ENCODE peak calls at places on chromosomes 11 and 22, in seven cellular contexts. Z is neuronal stem cell, E is IMR-90, G is H9, X is H1, N is mesenchymal stem cell, U is trophoblast cell. P is an unnamed sample. For H3K4me1, the result is how much of the 10 kb centered on the place peaks cover.

GRCh38 chr11:108914211-108914610 is 249.3 kb downstream of the DDX10 start:
- DNase-seq in U (no peak), E (no peak), Z (no peak), G (no peak), N (no peak), X (no peak), P (peak)

GRCh38 chr22:49812838-49813237 is 14.8 kb downstream of the BRD1 start:
- DNase-seq in U (peak), Z (no peak), N (peak), X (no peak), G (no peak), E (peak), P (no peak)

GRCh38 chr22:45435544-45436139 is 22.1 kb downstream of the RIBC2 start:
- DNase-seq in N (peak), U (peak), E (peak), X (peak), G (peak), Z (peak), P (peak)

GRCh38 chr11:120184371-120184945 is 26.4 kb upstream of the OAF start:
- DNase-seq in Z (no peak), N (no peak), U (no peak), E (no peak), X (peak), G (no peak), P (no peak)

GRCh38 chr11:75492181-75492820 is 33.4 kb downstream of the GDPD5 start:
- DNase-seq in U (no peak), E (peak), X (no peak), Z (no peak), G (peak), N (no peak), P (peak)

GRCh38 chr11:45432100-45432499 is 146.0 kb upstream of the SYT13 start:
- DNase-seq in Z (no peak), G (no peak), X (no peak), U (no peak), N (no peak), E (no peak), P (peak)

GRCh38 chr11:59616396-59616982 is 915 bp upstream of the OSBP start:
- DNase-seq in U (no peak), E (no peak), N (no peak), G (no peak), X (no peak), Z (no peak), P (no peak)

GRCh38 chr22:28802595-28803087 is 2.3 kb upstream of the XBP1 start:
- DNase-seq in X (no peak), U (peak), N (no peak), E (no peak), Z (no peak), G (no peak), P (no peak)

GRCh38 chr11:45754746-45755145 is 50.2 kb upstream of the SLC35C1 start:
- DNase-seq in Z (no peak), U (no peak), X (no peak), N (peak), E (no peak), G (no peak), P (peak)

GRCh38 chr11:28231475-28231874 is 123.3 kb downstream of the METTL15 start:
- DNase-seq in E (peak), U (no peak), G (no peak), X (no peak), Z (no peak), N (peak), P (no peak)

GRCh38 chr22:45696227-45696626 is 24.6 kb downstream of the ATXN10 start:
- DNase-seq in G (no peak), X (no peak), E (no peak), N (no peak), Z (no peak), U (no peak), P (no peak)

GRCh38 chr11:113240790-113241189 is 73.6 kb upstream of the TTC12 start:
- DNase-seq in U (no peak), N (no peak), X (no peak), E (no peak), Z (no peak), G (no peak), P (peak)

GRCh38 chr22:44325718-44326548 is 13.2 kb upstream of the SHISAL1 start:
- DNase-seq in X (no peak), N (no peak), E (peak), G (no peak), Z (no peak), U (peak), P (no peak)

GRCh38 chr11:112285918-112286317 is 25.3 kb upstream of the PLET1 start:
- DNase-seq in G (no peak), U (no peak), X (no peak), E (peak), N (peak), Z (no peak), P (peak)

GRCh38 chr11:35145249-35145648 is 6.3 kb downstream of the CD44 start:
- DNase-seq in N (peak), X (no peak), E (peak), U (no peak), G (no peak), Z (no peak), P (no peak)

GRCh38 chr11:59289782-59290181 is 68.9 kb upstream of the OR5AN1 start:
- DNase-seq in N (no peak), G (no peak), U (no peak), X (no peak), E (no peak), Z (no peak), P (no peak)

GRCh38 chr22:44201556-44202129 is 20.9 kb downstream of the PARVG start:
- DNase-seq in U (no peak), N (no peak), X (no peak), E (no peak), G (no peak), Z (no peak), P (no peak)

GRCh38 chr22:44574581-44575343 is 76.7 kb upstream of the RTL6 start:
- DNase-seq in G (no peak), E (no peak), N (no peak), X (no peak), Z (no peak), U (no peak), P (no peak)

DNA sequence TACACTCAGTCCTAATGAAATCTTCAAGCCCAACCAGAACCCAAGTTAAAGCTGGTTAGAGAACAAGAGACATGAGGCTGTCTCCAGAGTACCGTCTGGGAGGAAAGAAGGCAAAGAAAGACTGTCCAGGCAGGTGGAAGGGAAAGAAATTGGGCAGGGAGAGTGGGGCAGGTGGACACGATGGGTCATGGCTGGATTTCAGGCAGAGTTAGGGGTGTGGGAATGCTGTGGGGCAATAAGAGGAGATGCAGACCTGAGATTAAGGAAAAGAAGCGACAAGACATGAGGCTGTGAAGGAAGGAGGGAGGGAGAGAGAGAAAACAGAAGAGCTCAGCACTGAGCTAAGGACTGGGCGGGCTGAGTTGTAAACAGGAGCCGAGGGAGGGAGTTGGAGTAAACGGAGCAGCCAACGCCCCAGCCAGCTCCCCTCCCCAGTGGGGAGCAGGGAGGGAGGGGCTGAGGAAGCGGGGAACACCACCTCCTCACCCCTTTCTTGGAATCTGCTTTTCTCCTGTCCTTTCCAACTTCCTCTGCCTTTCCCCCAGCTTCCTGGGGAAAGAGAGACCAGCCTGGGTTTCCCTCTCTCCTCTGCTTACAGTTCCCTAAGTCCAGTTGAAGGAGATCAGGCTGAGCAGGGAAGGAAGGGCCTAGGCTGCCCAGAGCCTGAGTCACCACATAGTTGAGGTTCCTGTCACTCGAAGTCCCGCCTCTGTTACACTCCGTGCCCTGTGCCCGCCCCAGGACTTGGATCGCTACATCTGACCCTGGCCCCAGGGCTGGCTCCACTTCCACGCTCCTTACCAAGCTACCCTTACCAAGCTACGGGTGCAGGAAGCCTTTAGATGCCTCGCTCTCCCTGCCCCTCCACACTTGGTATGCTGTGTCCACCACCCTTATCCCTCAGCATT is 6.6 kb upstream of the AHNAK start:
- DNase-seq in G (peak), E (peak), X (peak), N (peak), U (peak), Z (no peak), P (peak)
- H3K4me1 ChIP-seq in G (under half), E (under half), X (under half), N (half or more), U (under half), Z (under half), P (under half)

GRCh38 chr11:12220305-12220704 is 109.9 kb downstream of the MICAL2 start:
- DNase-seq in E (no peak), U (no peak), N (no peak), G (no peak), X (no peak), Z (no peak), P (no peak)
- H3K4ac ChIP-seq in E (peak), U (no peak), N (no peak), G (no peak), X (no peak), Z (no peak), P (no peak)

GRCh38 chr11:2687782-2688191 is 12.0 kb downstream of the KCNQ1OT1 start:
- DNase-seq in N (no peak), Z (no peak), X (no peak), E (no peak), G (peak), U (no peak), P (peak)

GRCh38 chr11:2685566-2686359 is 14.0 kb downstream of the KCNQ1OT1 start:
- DNase-seq in N (no peak), G (no peak), X (no peak), U (no peak), E (no peak), Z (no peak), P (no peak)

GRCh38 chr11:2687223-2687530 is 12.6 kb downstream of the KCNQ1OT1 start:
- DNase-seq in X (no peak), N (no peak), U (no peak), G (no peak), Z (no peak), E (no peak), P (no peak)

GRCh38 chr11:2685051-2685450 is 14.7 kb downstream of the KCNQ1OT1 start:
- DNase-seq in G (no peak), Z (no peak), U (no peak), N (no peak), X (no peak), E (no peak), P (no peak)

DNA sequence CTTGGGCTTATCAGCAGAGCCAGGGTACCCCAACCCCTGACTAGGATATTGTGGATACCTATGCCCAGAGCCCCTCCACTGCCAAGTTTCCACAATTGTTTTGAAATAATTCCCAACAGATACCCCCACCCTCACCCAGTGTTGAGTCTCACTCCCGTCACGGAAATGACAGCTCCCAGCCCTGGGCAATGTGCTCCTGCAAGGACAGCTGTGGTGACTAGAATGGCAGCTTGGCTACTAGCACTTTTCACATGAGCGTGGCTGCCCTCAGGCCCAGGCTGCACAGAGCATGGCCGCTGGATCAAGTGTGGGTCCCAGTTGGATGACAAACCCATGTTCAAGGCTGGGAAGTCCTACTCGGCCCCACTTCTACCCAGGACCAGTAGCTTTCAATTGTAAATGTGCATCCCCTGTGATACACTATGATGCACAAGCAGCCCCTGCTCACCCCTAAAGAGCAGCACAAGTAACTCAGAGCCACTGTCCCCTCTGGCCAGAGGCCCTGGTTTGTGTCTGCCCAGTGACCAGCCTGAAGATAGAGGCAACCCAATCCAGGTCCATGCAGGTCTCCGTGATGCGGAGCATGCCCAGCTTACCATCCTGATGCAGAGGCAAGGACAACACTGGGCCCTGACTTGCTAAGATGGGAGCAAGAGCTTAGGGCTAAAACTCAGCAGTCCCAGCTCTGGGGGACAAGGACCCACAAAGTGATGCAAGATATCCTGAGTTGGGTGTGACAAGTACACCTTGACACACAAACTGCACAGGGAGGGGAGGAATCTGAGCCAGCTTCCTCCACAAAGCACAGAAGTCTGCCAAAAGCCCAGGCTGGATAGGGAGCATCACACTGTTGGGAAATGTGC is 13.2 kb downstream of the KCNQ1OT1 start:
- DNase-seq in G (no peak), U (no peak), E (no peak), N (no peak), Z (no peak), X (no peak), P (no peak)
- H3K23ac ChIP-seq in G (no peak), U (no peak), E (no peak), N (no peak), Z (no peak), X (no peak), P (no peak)

GRCh38 chr11:9722023-9722422 is 58.1 kb downstream of the SWAP70 start:
- DNase-seq in E (no peak), G (no peak), X (no peak), U (no peak), Z (no peak), N (no peak), P (no peak)

GRCh38 chr11:9717719-9718118 is 53.8 kb downstream of the SWAP70 start:
- DNase-seq in G (no peak), N (no peak), Z (no peak), E (no peak), U (peak), X (no peak), P (peak)

GRCh38 chr11:9717040-9717357 is 53.1 kb downstream of the SWAP70 start:
- DNase-seq in G (no peak), U (no peak), Z (no peak), X (no peak), E (no peak), N (no peak), P (no peak)

GRCh38 chr11:9722893-9723292 is 59.0 kb downstream of the SWAP70 start:
- DNase-seq in N (no peak), X (no peak), G (no peak), U (no peak), Z (no peak), E (no peak), P (no peak)

DNA sequence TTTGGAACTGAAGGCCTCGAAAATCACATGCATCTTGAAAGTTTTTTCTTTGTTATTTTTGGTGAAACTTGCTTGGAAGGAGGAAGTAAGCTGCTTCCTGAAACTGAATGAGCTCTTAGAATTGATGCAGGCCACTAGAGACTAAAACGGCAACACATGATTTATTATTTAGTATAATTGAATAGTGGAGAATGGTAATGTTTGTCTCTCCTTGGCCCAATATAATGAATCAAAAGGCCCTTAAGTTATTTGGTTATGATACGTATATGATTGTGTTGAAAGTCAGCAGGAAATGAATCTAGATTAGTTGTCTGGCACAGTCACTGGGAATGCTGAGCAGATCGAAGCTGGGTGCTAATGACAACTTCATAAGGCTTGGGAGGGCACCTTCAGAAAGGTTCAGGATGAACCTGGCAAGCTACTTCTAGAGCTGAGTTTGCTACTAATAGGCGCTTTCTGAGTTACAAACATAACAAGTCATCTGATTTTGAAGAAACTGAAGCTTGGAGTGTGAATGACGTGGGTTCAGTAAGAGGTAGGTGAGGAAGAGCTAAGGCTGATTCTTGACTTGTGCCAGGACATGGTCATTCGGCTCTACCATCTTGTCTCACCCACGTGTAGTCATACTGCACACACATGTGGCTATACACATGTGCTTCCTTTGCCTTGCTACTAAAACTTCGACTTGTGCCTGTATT is 56.2 kb downstream of the SWAP70 start:
- DNase-seq in Z (no peak), E (no peak), U (no peak), G (no peak), X (no peak), N (no peak), P (no peak)
- H3K4me1 ChIP-seq in Z (under half), E (under half), U (under half), G (under half), X (under half), N (under half), P (under half)

GRCh38 chr11:76627541-76628082 is 42.9 kb downstream of the LRRC32 start:
- DNase-seq in N (no peak), G (no peak), X (no peak), U (no peak), E (no peak), Z (no peak), P (no peak)
- H3K4ac ChIP-seq in N (no peak), G (no peak), X (no peak), U (no peak), E (no peak), Z (no peak), P (no peak)

P was measured in mesendoderm.